ENCODE peak calls at places on chromosomes 4 and X, in eight cellular contexts. A, L, D, G, U, N, K and B are unnamed samples.

GRCh38 chr4:188201851-188202250 is 62.6 kb downstream of the TRIML1 start:
- DNase-seq in A (no peak), L (no peak), D (no peak), G (no peak), U (no peak), N (no peak), K (peak), B (peak)

GRCh38 chrX:56468441-56468840 is 95.0 kb upstream of the UBQLN2 start:
- DNase-seq in A (no peak), L (no peak), D (no peak), G (no peak), U (no peak), N (no peak), K (no peak), B (no peak)

GRCh38 chr4:146545102-146545501 is 23.4 kb upstream of the SLC10A7 start:
- DNase-seq in A (no peak), L (peak), D (peak), G (no peak), U (peak), N (peak), K (peak), B (no peak)

GRCh38 chr4:17092990-17093880 is 194.8 kb upstream of the LDB2 start:
- DNase-seq in A (no peak), L (no peak), D (peak), G (no peak), U (no peak), N (no peak), K (no peak), B (no peak)

GRCh38 chrX:1483843-1484637 is 31.3 kb upstream of the ASMTL start:
- DNase-seq in A (no peak), L (no peak), D (peak), G (peak), U (no peak), N (no peak), K (no peak), B (no peak)

GRCh38 chrX:10404435-10404834 is 215.9 kb downstream of the MID1 start:
- DNase-seq in A (no peak), L (no peak), D (no peak), G (no peak), U (peak), N (peak), K (peak), B (peak)

GRCh38 chrX:42934020-42934701 is 156.2 kb upstream of the PPP1R2C start:
- DNase-seq in A (no peak), L (no peak), D (peak), G (no peak), U (peak), N (no peak), K (peak), B (no peak)

GRCh38 chrX:267771-268261 is 13.4 kb upstream of the PLCXD1 start:
- DNase-seq in A (no peak), L (peak), D (no peak), G (peak), U (no peak), N (no peak), K (no peak), B (no peak)

GRCh38 chrX:108019382-108019857 is 25.4 kb upstream of the VSIG1 start:
- DNase-seq in A (no peak), L (no peak), D (no peak), G (no peak), U (no peak), N (no peak), K (no peak), B (no peak)

GRCh38 chr4:139564502-139564901 is 8.5 kb upstream of the SETD7 start:
- DNase-seq in A (no peak), L (no peak), D (no peak), G (no peak), U (no peak), N (no peak), K (no peak), B (no peak)

GRCh38 chrX:49878834-49879655 is at the start of gene USP27X:
- DNase-seq in A (peak), L (peak), D (peak), G (peak), U (peak), N (peak), K (peak), B (peak)

GRCh38 chr4:26594778-26595177 is 10.9 kb downstream of the TBC1D19 start:
- DNase-seq in A (no peak), L (no peak), D (peak), G (no peak), U (peak), N (no peak), K (no peak), B (no peak)

GRCh38 chr4:161767116-161767515 is 396.7 kb downstream of the FSTL5 start:
- DNase-seq in A (no peak), L (no peak), D (peak), G (no peak), U (peak), N (peak), K (peak), B (peak)

GRCh38 chrX:68261060-68261672 is 172.1 kb downstream of the OPHN1 start:
- DNase-seq in A (no peak), L (no peak), D (no peak), G (no peak), U (peak), N (peak), K (peak), B (no peak)

GRCh38 chr4:88442636-88443260 is 14.2 kb upstream of the HERC5 start:
- DNase-seq in A (no peak), L (no peak), D (no peak), G (no peak), U (peak), N (no peak), K (no peak), B (no peak)

GRCh38 chr4:88446124-88446523 is 10.8 kb upstream of the HERC5 start:
- DNase-seq in A (no peak), L (no peak), D (no peak), G (no peak), U (peak), N (no peak), K (no peak), B (no peak)

GRCh38 chr4:88447339-88447738 is 9.6 kb upstream of the HERC5 start:
- DNase-seq in A (no peak), L (peak), D (no peak), G (no peak), U (no peak), N (no peak), K (no peak), B (no peak)

GRCh38 chr4:88443486-88443885 is 13.4 kb upstream of the HERC5 start:
- DNase-seq in A (no peak), L (peak), D (no peak), G (no peak), U (no peak), N (no peak), K (no peak), B (no peak)

GRCh38 chr4:88445252-88445651 is 11.7 kb upstream of the HERC5 start:
- DNase-seq in A (no peak), L (no peak), D (no peak), G (no peak), U (no peak), N (no peak), K (no peak), B (no peak)
- H3K4me3 ChIP-seq in A (no peak), L (no peak), D (no peak), G (no peak), U (no peak), N (no peak), K (no peak), B (no peak)

GRCh38 chr4:105520819-105521790 is 31.3 kb upstream of the ARHGEF38 start:
- DNase-seq in A (no peak), L (peak), D (peak), G (no peak), U (peak), N (peak), K (peak), B (no peak)
- TF ChIP-seq CTCF in A (no peak), L (peak), D (peak), G (peak), U (peak), N (peak), K (peak), B (peak)

GRCh38 chr4:13530823-13531608 is 13.3 kb downstream of the NKX3-2 start:
- DNase-seq in A (no peak), L (peak), D (no peak), G (no peak), U (no peak), N (peak), K (no peak), B (no peak)

GRCh38 chr4:13529130-13529919 is 15.0 kb downstream of the NKX3-2 start:
- DNase-seq in A (no peak), L (peak), D (no peak), G (no peak), U (no peak), N (peak), K (no peak), B (no peak)

GRCh38 chr4:13528823-13529129 is 15.5 kb downstream of the NKX3-2 start:
- DNase-seq in A (no peak), L (no peak), D (no peak), G (no peak), U (no peak), N (no peak), K (no peak), B (no peak)

GRCh38 chr4:13533670-13534343 is 10.5 kb downstream of the NKX3-2 start:
- DNase-seq in A (no peak), L (peak), D (no peak), G (no peak), U (no peak), N (no peak), K (no peak), B (no peak)

GRCh38 chr4:13531609-13531998 is 12.7 kb downstream of the NKX3-2 start:
- DNase-seq in A (no peak), L (no peak), D (no peak), G (no peak), U (no peak), N (no peak), K (no peak), B (no peak)
- H3K4me3 ChIP-seq in A (no peak), L (no peak), D (no peak), G (no peak), U (no peak), N (no peak), K (no peak), B (no peak)

GRCh38 chr4:46386570-46386969 is 3.4 kb downstream of the GABRA2 start:
- DNase-seq in A (no peak), L (peak), D (no peak), G (no peak), U (no peak), N (no peak), K (no peak), B (no peak)
- TF ChIP-seq CTCF in A (no peak), L (peak), D (no peak), G (peak), U (peak), N (no peak), K (peak), B (no peak)

DNA sequence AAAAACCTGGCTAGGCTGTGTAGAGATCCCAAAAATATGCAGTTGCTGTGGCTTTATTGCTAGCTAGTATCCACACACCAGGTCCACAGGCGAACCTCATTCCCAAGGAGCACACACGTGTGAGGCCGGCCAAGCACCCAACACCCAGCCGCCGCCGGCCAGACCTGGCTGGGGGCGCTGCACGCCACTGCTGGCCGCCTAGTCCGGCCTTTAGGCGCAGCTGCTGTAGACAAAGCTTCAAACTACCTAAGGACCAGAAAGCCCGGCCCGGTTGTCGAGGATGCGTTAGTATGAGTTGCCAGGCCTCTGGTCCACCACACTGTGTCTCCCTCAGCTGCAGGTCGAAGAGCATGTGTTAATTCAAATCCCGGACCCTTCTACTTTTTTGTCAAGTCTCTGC is 3.1 kb downstream of the POU3F4 start:
- DNase-seq in A (no peak), L (peak), D (no peak), G (no peak), U (peak), N (no peak), K (peak), B (no peak)
- H3K4me3 ChIP-seq in A (no peak), L (no peak), D (no peak), G (no peak), U (no peak), N (no peak), K (peak), B (no peak)

DNA sequence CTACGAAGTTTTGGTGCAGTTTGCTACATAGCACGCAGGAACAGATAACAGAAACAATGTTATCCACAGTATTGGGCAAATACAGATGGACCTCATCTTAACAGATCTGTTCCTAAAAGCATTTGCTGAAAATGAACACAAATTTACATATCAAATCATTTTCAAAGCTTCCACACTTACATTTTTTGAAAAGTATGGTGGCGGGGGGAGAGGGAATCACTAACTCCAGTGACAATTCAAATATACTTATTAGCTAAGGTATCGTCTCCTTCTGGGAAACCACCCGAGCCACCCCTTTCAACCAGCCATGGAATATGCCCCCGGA is 175.0 kb downstream of the NSUN7 start:
- DNase-seq in A (no peak), L (no peak), D (no peak), G (no peak), U (no peak), N (no peak), K (no peak), B (no peak)
- TF ChIP-seq CTCF in A (no peak), L (peak), D (no peak), G (no peak), U (no peak), N (no peak), K (no peak), B (no peak)

GRCh38 chrX:40146471-40147398 is 49.0 kb upstream of the BCOR start:
- DNase-seq in A (peak), L (peak), D (peak), G (peak), U (peak), N (peak), K (no peak), B (no peak)
- H3K4me3 ChIP-seq in A (peak), L (peak), D (peak), G (peak), U (peak), N (peak), K (peak), B (peak)